ENCODE peak calls at places on chromosomes 11 and 22, in eight cellular contexts. O is upper lobe of right lung, A is heart right ventricle, F is A549, Z is H1, Y is Peyer's patch, D is sigmoid colon, X is psoas muscle. S is an unnamed sample.

GRCh38 chr11:86524603-86525352 is 147.6 kb downstream of the ME3 start:
- DNase-seq in F (peak; percentile 69), Y (no peak), D (no peak), O (no peak), X (no peak), Z (no peak), A (no peak), S (peak; percentile 71)

GRCh38 chr11:10728779-10729472 is 22.1 kb upstream of the CTR9 start:
- DNase-seq in O (no peak), Z (no peak), X (no peak), D (no peak), Y (no peak), A (no peak), F (no peak), S (no peak)

GRCh38 chr22:31857247-31857646 is 87.1 kb upstream of the YWHAH start:
- DNase-seq in O (no peak), A (no peak), F (no peak), D (no peak), Y (no peak), X (no peak), Z (peak; percentile 57), S (no peak)

GRCh38 chr11:44388828-44389645 is 79.1 kb upstream of the ALX4 start:
- DNase-seq in Y (no peak), F (no peak), Z (no peak), A (no peak), X (no peak), O (peak; percentile 18), D (no peak), S (no peak)

GRCh38 chr11:45852712-45853101 is 5.4 kb downstream of the CRY2 start:
- DNase-seq in X (no peak), Z (no peak), Y (no peak), O (no peak), D (no peak), F (no peak), A (peak; percentile 53), S (no peak)

GRCh38 chr11:129021295-129021694 is 78.6 kb upstream of the TP53AIP1 start:
- DNase-seq in A (no peak), Z (no peak), O (no peak), X (no peak), F (no peak), D (no peak), Y (no peak), S (no peak)

GRCh38 chr11:93820847-93821246 is 29.6 kb downstream of the VSTM5 start:
- DNase-seq in F (no peak), Y (no peak), A (no peak), D (no peak), Z (no peak), X (no peak), O (no peak), S (no peak)

GRCh38 chr11:68269414-68270081 is 2.2 kb downstream of the C11orf24 start:
- DNase-seq in Z (no peak), F (no peak), O (no peak), A (no peak), X (no peak), D (no peak), Y (no peak), S (no peak)

GRCh38 chr22:47607486-47607885 is 845.0 kb downstream of the TBC1D22A start:
- DNase-seq in Z (no peak), O (peak; percentile 49), Y (peak; percentile 33), F (no peak), X (no peak), A (no peak), D (peak; percentile 32), S (no peak)

GRCh38 chr11:112837162-112837826 is 123.9 kb upstream of the NCAM1 start:
- DNase-seq in Y (no peak), F (no peak), D (no peak), A (peak; percentile 10), O (no peak), Z (no peak), X (no peak), S (no peak)

GRCh38 chr22:32199341-32199740 is 5.5 kb downstream of the RFPL2 start:
- DNase-seq in D (no peak), F (no peak), A (no peak), O (no peak), Y (no peak), Z (no peak), X (no peak), S (no peak)

DNA sequence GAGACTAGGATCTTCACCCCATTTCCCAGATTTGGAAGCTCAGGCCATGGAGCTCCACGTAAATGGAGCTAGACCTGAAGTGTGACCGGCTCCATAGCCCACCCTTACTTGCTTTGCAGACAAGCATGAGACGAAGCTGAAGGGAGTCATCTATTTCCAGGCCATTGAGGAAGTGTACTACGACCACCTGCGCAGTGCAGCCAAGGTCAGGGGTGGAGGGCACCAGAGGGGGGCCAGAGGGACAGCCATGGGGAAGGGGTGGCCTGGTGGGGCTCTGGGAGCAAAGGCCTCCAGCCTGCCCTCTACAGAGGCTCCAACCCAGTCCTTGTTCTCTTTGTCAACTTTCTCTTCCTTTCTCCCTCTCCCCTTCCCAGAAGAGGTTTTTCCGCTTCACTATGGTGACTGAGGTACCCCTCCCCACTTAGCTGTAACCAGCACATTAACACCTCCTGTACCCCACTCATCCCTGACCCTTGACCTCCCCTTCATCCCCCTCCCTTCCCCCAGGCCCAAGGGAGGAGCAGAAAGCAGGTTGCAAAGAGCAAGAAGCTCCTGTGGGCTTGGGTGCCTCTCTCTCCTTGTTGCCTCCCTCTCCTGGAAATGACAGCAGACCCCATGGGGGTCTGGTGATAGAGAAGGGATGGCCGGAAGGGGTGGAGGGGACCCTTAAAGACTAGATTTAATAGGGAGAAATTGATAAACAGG is 23.8 kb downstream of the TREH start:
- DNase-seq in O (no peak), Y (no peak), F (no peak), D (no peak), A (no peak), Z (no peak), X (no peak), S (no peak)
- H3K27ac ChIP-seq in O (no peak overlapping the region), Y (no peak overlapping the region), F (no peak overlapping the region), D (no peak overlapping the region), A (no peak overlapping the region), Z (no peak overlapping the region), X (no peak overlapping the region), S (no peak overlapping the region)

GRCh38 chr11:61577383-61578118 is 3.3 kb downstream of the SYT7 start:
- DNase-seq in O (no peak), Z (no peak), Y (no peak), A (peak; percentile 50), X (no peak), D (no peak), F (no peak), S (no peak)
- TF ChIP-seq CTCF in O (no peak), Z (peak; percentile 83), Y (no peak), A (peak; percentile 37), X (no peak), D (no peak), F (peak; percentile 20), S (no peak)

GRCh38 chr11:56994532-56994931 is 5.8 kb downstream of the OR5AK2 start:
- DNase-seq in F (no peak), Z (no peak), A (no peak), Y (no peak), X (no peak), D (no peak), O (no peak), S (no peak)
- H3K4me1 ChIP-seq in F (no peaks in the 10 kb centered on the region), Z (no peaks in the 10 kb centered on the region), A (no peaks in the 10 kb centered on the region), Y (no peaks in the 10 kb centered on the region), X (no peaks in the 10 kb centered on the region), D (no peaks in the 10 kb centered on the region), O (no peaks in the 10 kb centered on the region), S (no peaks in the 10 kb centered on the region)

DNA sequence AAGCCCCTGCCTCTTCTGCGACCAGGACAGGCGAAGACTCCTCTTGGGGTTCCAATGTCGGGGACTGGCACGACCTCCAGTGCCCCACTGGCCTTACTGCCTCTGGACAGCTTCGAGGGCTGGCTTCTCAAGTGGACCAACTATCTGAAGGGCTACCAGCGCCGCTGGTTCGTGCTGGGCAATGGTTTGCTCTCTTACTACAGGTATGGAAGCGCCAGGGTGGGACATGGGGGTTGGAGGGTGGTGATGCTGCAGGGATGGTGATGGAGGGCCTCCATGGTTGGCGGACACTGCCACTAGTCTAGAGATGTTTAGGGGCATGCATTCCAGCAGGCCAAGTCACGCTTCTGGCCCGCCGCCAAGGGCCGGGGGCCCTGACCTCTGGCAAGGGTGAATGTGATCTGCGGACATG is 683 bp downstream of the OSBP2 start:
- DNase-seq in Z (no peak), F (no peak), X (peak; percentile 16), O (no peak), D (no peak), Y (no peak), A (no peak), S (no peak)
- H3K27ac ChIP-seq in Z (no peak overlapping the region), F (peak overlapping the region; percentile 86), X (peak overlapping the region; percentile 76), O (no peak overlapping the region), D (no peak overlapping the region), Y (no peak overlapping the region), A (no peak overlapping the region), S (no peak overlapping the region)

GRCh38 chr22:25903294-25903693 is 161.3 kb downstream of the MYO18B start:
- DNase-seq in D (no peak), O (no peak), A (no peak), Y (no peak), Z (peak; percentile 31), X (no peak), F (no peak), S (no peak)
- TF ChIP-seq CTCF in D (no peak), O (no peak), A (peak; percentile 17), Y (no peak), Z (peak; percentile 92), X (no peak), F (no peak), S (no peak)

GRCh38 chr11:3158131-3158591 is 6.9 kb downstream of the OSBPL5 start:
- DNase-seq in Z (no peak), A (peak; percentile 13), D (peak; percentile 54), Y (peak; percentile 41), F (no peak), X (peak; percentile 4), O (no peak), S (no peak)
- H3K4me1 ChIP-seq in Z (peaks cover 29% of the 10 kb centered on the region), A (peaks cover 72% of the 10 kb centered on the region), D (peaks cover 94% of the 10 kb centered on the region), Y (peaks cover 85% of the 10 kb centered on the region), F (peaks cover 12% of the 10 kb centered on the region), X (peaks cover 58% of the 10 kb centered on the region), O (peaks cover 53% of the 10 kb centered on the region), S (peaks cover 11% of the 10 kb centered on the region)

DNA sequence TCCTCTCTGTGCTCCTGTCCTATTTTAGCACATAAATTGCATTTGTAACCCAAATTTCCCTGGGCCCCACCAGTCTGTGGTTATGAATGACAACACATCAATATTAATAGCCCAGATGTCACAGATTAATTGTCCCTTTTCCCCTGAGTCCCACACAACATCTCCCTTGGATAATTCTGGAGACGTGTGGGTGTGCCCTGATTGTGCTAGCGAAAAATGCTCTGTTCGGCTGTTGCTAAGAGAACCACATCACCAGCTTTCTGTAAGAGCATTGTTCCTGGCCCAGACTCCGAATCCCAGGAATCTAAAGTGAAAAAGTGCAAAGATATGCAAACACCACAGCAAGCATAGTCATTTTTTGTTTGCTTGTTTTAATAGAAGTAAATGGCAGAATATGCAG is 22.3 kb upstream of the SC5D start:
- DNase-seq in X (no peak), A (no peak), Y (no peak), Z (no peak), D (no peak), O (no peak), F (no peak), S (no peak)
- H3K27ac ChIP-seq in X (no peak overlapping the region), A (no peak overlapping the region), Y (no peak overlapping the region), Z (no peak overlapping the region), D (no peak overlapping the region), O (no peak overlapping the region), F (no peak overlapping the region), S (no peak overlapping the region)

DNA sequence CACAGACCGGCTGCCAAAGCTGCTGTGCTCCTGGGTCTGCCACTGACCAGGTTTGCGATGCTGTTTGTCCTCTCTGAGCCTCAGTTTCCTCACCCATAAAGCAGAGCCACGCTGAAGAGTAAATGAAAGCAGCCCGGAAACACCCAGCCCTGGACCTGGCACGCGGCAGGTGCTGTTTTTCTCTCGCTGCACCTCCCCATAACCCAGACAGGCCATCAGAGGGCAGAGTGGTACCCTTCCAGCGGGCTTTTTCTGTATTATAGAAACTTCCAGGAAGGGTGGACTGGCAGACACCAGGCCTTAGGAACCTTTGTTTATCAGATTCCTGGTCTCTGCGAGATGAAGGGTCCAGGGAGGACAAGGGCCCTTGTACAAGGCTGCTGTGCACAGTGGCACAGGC is 17.9 kb upstream of the FGF19 start:
- DNase-seq in D (no peak), Z (no peak), O (no peak), Y (no peak), A (no peak), X (no peak), F (no peak), S (no peak)
- TF ChIP-seq CTCF in D (no peak), Z (peak; percentile 63), O (no peak), Y (no peak), A (peak; percentile 10), X (no peak), F (peak; percentile 31), S (peak; percentile 47)